ENCODE peak calls at places on chromosomes 1 and 21, in seven cellular contexts. I, D, B, O, V, M and R are unnamed samples.
A peak's percentile ranks its signal among the peaks of the same experiment; 100 is the strongest.

GRCh38 chr21:42083361-42083690 is 12.2 kb downstream of the UMODL1 start:
- DNase-seq in O (no peak), B (no peak), M (no peak), V (no peak), I (no peak), D (no peak), R (no peak)

GRCh38 chr1:40824591-40825429 is 37.4 kb downstream of the CITED4 start:
- DNase-seq in B (no peak), O (no peak), D (no peak), M (no peak), I (no peak), V (peak; percentile 17), R (no peak)

GRCh38 chr1:221663321-221663720 is 78.6 kb downstream of the DUSP10 start:
- DNase-seq in V (no peak), I (no peak), M (no peak), D (no peak), O (no peak), B (no peak), R (no peak)

GRCh38 chr1:207031632-207032258 is 811 bp downstream of the C1orf116 start:
- DNase-seq in V (no peak), D (no peak), I (no peak), B (no peak), M (no peak), O (no peak), R (no peak)

GRCh38 chr1:50985094-50985493 is 15.0 kb downstream of the CDKN2C start:
- DNase-seq in I (no peak), D (no peak), V (peak; percentile 65), B (no peak), O (no peak), M (no peak), R (no peak)

GRCh38 chr1:114274621-114275317 is 121.1 kb upstream of the SYT6 start:
- DNase-seq in O (no peak), D (no peak), I (no peak), V (no peak), B (no peak), M (no peak), R (no peak)

GRCh38 chr21:41706678-41707077 is 60.2 kb downstream of the RIPK4 start:
- DNase-seq in I (no peak), B (no peak), M (no peak), V (no peak), D (no peak), O (no peak), R (no peak)

GRCh38 chr1:31625561-31626272 is 8.2 kb downstream of the HCRTR1 start:
- DNase-seq in I (no peak), D (no peak), V (no peak), O (no peak), M (no peak), B (no peak), R (no peak)

GRCh38 chr1:27724961-27725373 is 794 bp upstream of the FAM76A start:
- DNase-seq in D (no peak), V (no peak), O (peak; percentile 30), M (no peak), I (peak; percentile 29), B (peak; percentile 19), R (no peak)

GRCh38 chr1:67175713-67176112 is 9.5 kb downstream of the IL23R start:
- DNase-seq in V (no peak), D (no peak), B (no peak), I (no peak), M (no peak), O (no peak), R (no peak)

GRCh38 chr1:15028117-15028516 is 125.4 kb upstream of the TMEM51 start:
- DNase-seq in I (peak; percentile 50), O (no peak), B (peak; percentile 27), M (no peak), D (no peak), V (no peak), R (peak; percentile 25)

GRCh38 chr21:33110340-33110715 is 40.4 kb downstream of the OLIG1 start:
- DNase-seq in O (no peak), I (no peak), V (no peak), M (no peak), B (no peak), D (no peak), R (no peak)

GRCh38 chr21:33111577-33111976 is 41.6 kb downstream of the OLIG1 start:
- DNase-seq in D (no peak), O (no peak), V (no peak), M (no peak), I (no peak), B (no peak), R (no peak)

GRCh38 chr21:33112151-33112550 is 42.2 kb downstream of the OLIG1 start:
- DNase-seq in V (no peak), D (no peak), B (no peak), M (no peak), I (no peak), O (no peak), R (no peak)

GRCh38 chr21:33112670-33113596 is 43.0 kb downstream of the OLIG1 start:
- DNase-seq in D (no peak), O (no peak), V (peak; percentile 89), M (no peak), I (no peak), B (no peak), R (no peak)

DNA sequence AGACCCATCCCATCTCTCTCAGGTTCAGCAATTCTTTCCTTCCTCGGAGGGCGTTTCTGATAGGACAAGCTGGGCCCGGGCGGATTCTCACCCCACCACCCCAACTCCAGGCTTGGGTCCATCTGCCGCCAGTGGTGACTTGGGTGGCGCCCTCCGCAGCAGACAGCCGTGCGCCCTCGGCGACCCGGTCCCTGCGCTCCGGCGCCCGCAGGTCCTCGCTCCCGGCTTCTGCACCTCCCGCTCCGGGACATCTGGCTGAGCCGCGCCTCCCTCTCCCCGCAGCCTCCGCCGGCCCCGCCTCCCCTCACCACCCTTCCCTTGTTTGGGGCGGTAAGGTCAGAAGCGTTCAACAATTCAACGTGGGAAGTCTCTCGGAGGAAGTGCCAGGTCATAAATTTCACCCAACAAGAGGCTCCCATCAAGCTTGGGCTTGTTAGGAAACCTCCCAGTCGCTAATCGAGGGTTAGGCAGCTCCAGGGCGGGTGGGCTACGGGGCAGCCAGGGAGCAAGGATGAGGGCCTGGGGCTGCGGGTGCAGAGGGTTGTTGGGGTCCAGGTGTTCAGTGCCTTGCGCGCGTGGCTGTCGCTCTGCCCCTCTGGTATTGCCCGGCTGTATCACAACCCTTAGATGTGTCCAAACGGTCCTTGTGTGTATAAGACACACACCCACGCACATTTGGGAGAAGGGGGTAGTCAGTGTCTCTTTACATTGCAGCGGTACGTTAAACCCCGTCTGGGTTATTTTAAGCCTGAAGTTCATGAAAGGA is 39.8 kb downstream of the OLIG1 start:
- DNase-seq in D (no peak), B (no peak), M (no peak), V (peak; percentile 59), O (no peak), I (no peak), R (no peak)
- H3K27me3 ChIP-seq in D (peaks cover 11% of the 10 kb centered on the region), B (peaks cover 52% of the 10 kb centered on the region), M (peaks cover 36% of the 10 kb centered on the region), V (no peaks in the 10 kb centered on the region), O (peaks cover 52% of the 10 kb centered on the region), I (peaks cover 17% of the 10 kb centered on the region), R (peaks cover 42% of the 10 kb centered on the region)

GRCh38 chr1:39638965-39639332 is 494 bp downstream of the HEYL start:
- DNase-seq in D (no peak), B (no peak), O (no peak), I (no peak), M (no peak), V (no peak), R (no peak)
- H3K27me3 ChIP-seq in D (no peaks in the 10 kb centered on the region), B (peaks cover 21% of the 10 kb centered on the region), O (peaks cover 44% of the 10 kb centered on the region), I (no peaks in the 10 kb centered on the region), M (no peaks in the 10 kb centered on the region), V (no peaks in the 10 kb centered on the region), R (no peaks in the 10 kb centered on the region)

GRCh38 chr1:179743679-179744400 is 749 bp downstream of the FAM163A start:
- DNase-seq in V (no peak), D (no peak), B (no peak), M (no peak), I (no peak), O (no peak), R (no peak)

GRCh38 chr1:179745131-179745611 is 2.1 kb downstream of the FAM163A start:
- DNase-seq in B (no peak), I (no peak), O (no peak), D (no peak), V (no peak), M (no peak), R (no peak)

GRCh38 chr1:179745743-179746142 is 2.7 kb downstream of the FAM163A start:
- DNase-seq in M (no peak), B (no peak), V (no peak), O (no peak), I (no peak), D (no peak), R (no peak)

GRCh38 chr1:179742717-179743678 is at the start of gene FAM163A:
- DNase-seq in B (no peak), O (no peak), V (peak; percentile 32), M (no peak), D (no peak), I (no peak), R (no peak)

DNA sequence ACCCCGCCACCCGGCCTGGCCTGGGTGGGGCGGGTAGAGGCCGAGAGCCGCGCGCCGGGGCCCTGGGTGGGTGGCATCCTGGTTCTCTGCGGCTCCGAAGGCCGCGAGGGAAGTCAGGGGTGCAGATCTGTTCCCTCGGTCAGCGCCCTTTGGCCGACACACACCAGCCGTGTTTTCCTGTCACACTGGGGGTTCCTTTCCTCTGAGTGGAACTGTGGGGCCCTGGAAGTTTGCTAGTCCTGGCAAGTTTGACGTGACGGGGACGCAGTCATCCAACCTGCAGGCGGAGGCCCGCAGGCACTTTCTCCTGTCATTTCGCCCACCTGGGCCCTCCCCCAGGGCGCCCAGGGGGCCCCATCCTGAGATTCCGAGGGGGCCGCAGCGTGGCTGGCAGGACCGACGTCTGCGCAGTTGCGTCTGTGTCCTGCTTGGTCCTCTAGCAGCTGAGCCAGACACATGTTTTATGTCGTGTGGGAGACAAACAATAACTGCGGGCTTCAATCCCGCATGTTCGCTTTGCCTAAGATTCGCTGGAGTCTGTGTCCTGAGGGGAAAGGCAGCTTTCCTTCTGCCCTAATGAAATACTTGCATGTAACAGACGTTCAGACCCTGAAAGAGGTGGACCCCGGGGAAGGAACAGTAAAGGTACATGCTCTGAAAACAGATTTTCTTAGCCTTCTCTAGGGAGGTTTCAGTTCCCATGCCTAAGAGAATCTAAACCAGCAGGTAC is 1.5 kb downstream of the FAM163A start:
- DNase-seq in D (no peak), V (no peak), O (no peak), M (no peak), I (no peak), B (no peak), R (no peak)
- H3K27me3 ChIP-seq in D (peaks cover 15% of the 10 kb centered on the region), V (peaks cover 47% of the 10 kb centered on the region), O (peaks cover 62% of the 10 kb centered on the region), M (peaks cover 3% of the 10 kb centered on the region), I (peaks cover 13% of the 10 kb centered on the region), B (peaks cover 74% of the 10 kb centered on the region), R (peaks cover 46% of the 10 kb centered on the region)

DNA sequence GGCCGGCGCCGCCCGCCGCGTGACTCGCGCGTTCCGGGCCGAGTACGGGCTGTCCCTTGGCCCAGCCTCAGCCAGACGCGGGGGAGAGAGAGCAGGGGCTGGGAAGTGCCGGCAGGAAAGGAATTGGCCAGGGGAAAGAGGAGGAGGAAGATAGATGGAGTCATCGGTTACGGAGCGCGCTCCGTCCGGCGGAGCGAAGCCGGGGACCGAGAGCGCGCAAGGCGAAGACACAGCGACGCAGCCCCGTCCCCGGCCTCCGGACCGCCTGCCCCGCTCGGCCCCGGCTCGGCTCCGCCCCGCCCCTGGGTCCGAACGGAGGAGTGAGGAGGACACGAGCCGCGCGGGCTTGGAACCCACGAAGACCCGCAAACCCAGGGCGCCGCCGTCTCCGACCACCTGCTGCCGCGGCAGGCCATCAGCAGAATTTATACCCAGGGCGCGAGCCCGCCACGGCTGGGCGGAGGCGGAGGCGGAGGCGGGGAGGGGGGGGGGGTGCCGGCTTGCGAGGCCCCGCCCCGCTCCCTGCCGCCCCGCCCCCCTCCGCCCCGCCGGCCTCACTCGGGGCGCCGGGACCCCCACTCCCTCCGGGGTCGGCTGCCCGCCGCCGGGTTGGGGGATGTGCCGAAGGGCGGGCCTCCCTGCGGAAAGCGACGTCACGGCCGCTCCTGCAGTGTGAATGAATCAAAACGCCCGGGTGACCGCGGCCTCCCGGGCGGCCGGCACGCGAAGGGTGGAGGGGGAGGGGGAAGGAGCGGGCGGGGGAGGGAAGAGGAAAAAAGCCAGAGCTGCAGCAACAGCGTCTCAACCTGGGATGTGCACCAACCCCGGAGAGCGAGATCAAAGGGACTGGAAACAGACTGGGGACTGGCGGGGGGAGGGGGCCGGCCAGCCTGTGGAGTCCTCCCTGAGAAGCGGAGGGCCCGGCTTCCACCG is at the start of gene LHX4:
- DNase-seq in M (no peak), I (no peak), V (peak; percentile 81), B (no peak), O (no peak), D (no peak), R (no peak)
- H3K27me3 ChIP-seq in M (peaks cover 3% of the 10 kb centered on the region), I (peaks cover 16% of the 10 kb centered on the region), V (peaks cover 3% of the 10 kb centered on the region), B (peaks cover 93% of the 10 kb centered on the region), O (peaks cover 90% of the 10 kb centered on the region), D (peaks cover 64% of the 10 kb centered on the region), R (peaks cover 82% of the 10 kb centered on the region)